ENCODE peak calls at places on chromosomes 16 and 17, in ten cellular contexts. G is heart right ventricle; Y is astrocyte of the spinal cord; V is CD4-positive, CD25-positive, alpha-beta regulatory T cell; E is ELR; J is activated effector memory CD4-positive, alpha-beta T cell treated with Interleukin-2 at 50 U/mL for 16 hours; K is activated CD8-positive, alpha-beta memory T cell treated with anti-CD3 and anti-CD28 coated beads for 48 hours; Q is stimulated activated naive B cell treated with anti-CD40 and anti-IgM and Interleukin-4, amounts not matched to agents 10 μg/mL and 1 μg/mL and 100 μg/mL, for 72 hours; M is NCI-H2081; N is Right ventricle myocardium superior. U is an unnamed sample.

GRCh38 chr16:3501783-3502400 is 1.1 kb downstream of the CLUAP1 start:
- DNase-seq in G (no peak), Y (no peak), V (no peak), E (no peak), J (no peak), K (no peak), Q (no peak), M (no peak), N (peak), U (no peak)

GRCh38 chr17:31722251-31723056 is 136.6 kb downstream of the COPRS start:
- DNase-seq in G (peak), Y (peak), V (no peak), E (peak), J (no peak), K (no peak), Q (no peak), M (no peak), N (peak), U (peak)

GRCh38 chr17:79036609-79037008 is 12.6 kb downstream of the C1QTNF1 start:
- DNase-seq in G (no peak), Y (peak), V (no peak), E (peak), J (no peak), K (no peak), Q (no peak), M (no peak), N (no peak), U (peak)

GRCh38 chr17:79988163-79988971 is 47.3 kb downstream of the TBC1D16 start:
- DNase-seq in G (no peak), Y (peak), V (no peak), E (peak), J (no peak), K (no peak), Q (no peak), M (peak), N (no peak), U (peak)

GRCh38 chr17:72952220-72952619 is 140.3 kb downstream of the SLC39A11 start:
- DNase-seq in G (no peak), Y (no peak), V (no peak), E (no peak), J (no peak), K (no peak), Q (no peak), M (no peak), N (no peak), U (no peak)

GRCh38 chr17:77571562-77571981 is 386.9 kb upstream of the TNRC6C start:
- DNase-seq in G (no peak), Y (no peak), V (no peak), E (no peak), J (no peak), K (no peak), Q (no peak), M (no peak), N (no peak), U (peak)

GRCh38 chr17:50133028-50133768 is 3.2 kb upstream of the SAMD14 start:
- DNase-seq in G (no peak), Y (no peak), V (no peak), E (peak), J (no peak), K (no peak), Q (no peak), M (no peak), N (no peak), U (peak)

GRCh38 chr16:87203060-87203656 is 114.0 kb downstream of the C16orf95 start:
- DNase-seq in G (peak), Y (peak), V (no peak), E (peak), J (peak), K (peak), Q (peak), M (peak), N (peak), U (peak)

GRCh38 chr17:82780195-82780594 is 28.3 kb downstream of the TBCD start:
- DNase-seq in G (no peak), Y (no peak), V (no peak), E (no peak), J (no peak), K (no peak), Q (no peak), M (no peak), N (peak), U (no peak)

GRCh38 chr16:25256821-25257503 is 683 bp downstream of the ZKSCAN2 start:
- DNase-seq in G (no peak), Y (peak), V (no peak), E (peak), J (no peak), K (no peak), Q (no peak), M (peak), N (no peak), U (no peak)

GRCh38 chr17:10063730-10064221 is 134.6 kb downstream of the GAS7 start:
- DNase-seq in G (no peak), Y (peak), V (no peak), E (no peak), J (no peak), K (no peak), Q (peak), M (no peak), N (peak), U (peak)

GRCh38 chr16:57091990-57092785 is at the start of gene CPNE2:
- DNase-seq in G (peak), Y (peak), V (peak), E (peak), J (peak), K (no peak), Q (no peak), M (peak), N (peak), U (peak)

GRCh38 chr17:45107286-45107685 is 25.0 kb downstream of the PLCD3 start:
- DNase-seq in G (no peak), Y (no peak), V (no peak), E (no peak), J (no peak), K (no peak), Q (no peak), M (no peak), N (peak), U (no peak)

GRCh38 chr17:4375039-4375748 is 8.7 kb upstream of the UBE2G1 start:
- DNase-seq in G (no peak), Y (no peak), V (no peak), E (no peak), J (no peak), K (peak), Q (peak), M (no peak), N (no peak), U (no peak)

GRCh38 chr17:73799781-73800627 is 155.8 kb upstream of the SDK2 start:
- DNase-seq in G (no peak), Y (no peak), V (no peak), E (no peak), J (no peak), K (no peak), Q (no peak), M (no peak), N (no peak), U (no peak)

GRCh38 chr16:74268372-74268782 is 28.2 kb upstream of the PSMD7 start:
- DNase-seq in G (no peak), Y (no peak), V (no peak), E (no peak), J (no peak), K (no peak), Q (no peak), M (no peak), N (no peak), U (no peak)

GRCh38 chr16:25550647-25551046 is 141.1 kb upstream of the HS3ST4 start:
- DNase-seq in G (no peak), Y (no peak), V (no peak), E (no peak), J (no peak), K (no peak), Q (no peak), M (no peak), N (no peak), U (no peak)

GRCh38 chr16:78955206-78955605 is 645.3 kb downstream of the MAF start:
- DNase-seq in G (no peak), Y (no peak), V (no peak), E (no peak), J (no peak), K (no peak), Q (no peak), M (no peak), N (no peak), U (no peak)

GRCh38 chr16:84032458-84033178 is 10.0 kb downstream of the SLC38A8 start:
- DNase-seq in G (peak), Y (no peak), V (no peak), E (no peak), J (no peak), K (no peak), Q (no peak), M (no peak), N (peak), U (no peak)

GRCh38 chr16:89332248-89333245 is 115.0 kb downstream of the ZNF778 start:
- DNase-seq in G (no peak), Y (no peak), V (no peak), E (no peak), J (no peak), K (no peak), Q (no peak), M (no peak), N (no peak), U (no peak)

GRCh38 chr17:67021718-67022450 is 22.5 kb upstream of the CACNG1 start:
- DNase-seq in G (no peak), Y (no peak), V (no peak), E (no peak), J (no peak), K (no peak), Q (no peak), M (no peak), N (no peak), U (no peak)

GRCh38 chr17:75908201-75908600 is 3.5 kb upstream of the MRPL38 start:
- DNase-seq in G (peak), Y (no peak), V (no peak), E (no peak), J (no peak), K (no peak), Q (no peak), M (peak), N (peak), U (no peak)

GRCh38 chr16:278863-279366 is 1.5 kb upstream of the ARHGDIG start:
- DNase-seq in G (no peak), Y (no peak), V (no peak), E (peak), J (peak), K (no peak), Q (peak), M (peak), N (no peak), U (peak)

GRCh38 chr16:19701091-19701490 is 16.9 kb downstream of the KNOP1 start:
- DNase-seq in G (no peak), Y (peak), V (no peak), E (no peak), J (no peak), K (no peak), Q (no peak), M (no peak), N (no peak), U (no peak)

GRCh38 chr16:88469615-88470395 is 16.7 kb downstream of the ZFPM1 start:
- DNase-seq in G (no peak), Y (no peak), V (peak), E (no peak), J (peak), K (no peak), Q (no peak), M (no peak), N (no peak), U (no peak)

GRCh38 chr16:4976079-4976478 is 17.9 kb downstream of the SEC14L5 start:
- DNase-seq in G (no peak), Y (no peak), V (no peak), E (no peak), J (no peak), K (no peak), Q (peak), M (no peak), N (no peak), U (no peak)

GRCh38 chr16:57480754-57481230 is 5.5 kb downstream of the DOK4 start:
- DNase-seq in G (no peak), Y (no peak), V (no peak), E (no peak), J (no peak), K (no peak), Q (no peak), M (no peak), N (no peak), U (no peak)